ENCODE peak calls at places on chromosomes 5 and 9, in ten cellular contexts. U is sigmoid colon, Z is ovary, Y is SK-N-SH, M is A549, Q is HepG2, H is transverse colon, V is stomach, I is H1, K is suprapubic skin. W is an unnamed sample.

GRCh38 chr9:2962471-2963172 is 118.7 kb upstream of the PUM3 start:
- DNase-seq in U (no peak), Z (no peak), Y (no peak), M (no peak), Q (no peak), H (no peak), V (no peak), I (no peak), K (no peak), W (no peak)

GRCh38 chr9:132037470-132037869 is 42.2 kb downstream of the MED27 start:
- DNase-seq in U (no peak), Z (no peak), Y (no peak), M (no peak), Q (no peak), H (no peak), V (no peak), I (no peak), K (no peak), W (no peak)

GRCh38 chr5:68489556-68489955 is 274.0 kb downstream of the PIK3R1 start:
- DNase-seq in U (no peak), Z (no peak), Y (no peak), M (no peak), Q (no peak), H (no peak), V (no peak), I (no peak), K (no peak), W (no peak)

GRCh38 chr9:117704597-117704996 is 394 bp downstream of the TLR4 start:
- DNase-seq in U (no peak), Z (no peak), Y (no peak), M (no peak), Q (no peak), H (no peak), V (no peak), I (no peak), K (no peak), W (no peak)

GRCh38 chr9:135884328-135885035 is 22.9 kb downstream of the CAMSAP1 start:
- DNase-seq in U (no peak), Z (no peak), Y (no peak), M (peak), Q (peak), H (no peak), V (peak), I (no peak), K (no peak), W (no peak)

GRCh38 chr5:141245250-141245717 is at the start of gene PCDHB15:
- DNase-seq in U (no peak), Z (peak), Y (peak), M (peak), Q (peak), H (peak), V (no peak), I (peak), K (no peak), W (no peak)

GRCh38 chr9:136386018-136386417 is 12.5 kb upstream of the CARD9 start:
- DNase-seq in U (no peak), Z (no peak), Y (no peak), M (no peak), Q (no peak), H (no peak), V (no peak), I (no peak), K (no peak), W (no peak)

GRCh38 chr5:16791036-16791705 is 144.9 kb downstream of the MYO10 start:
- DNase-seq in U (no peak), Z (no peak), Y (peak), M (peak), Q (peak), H (no peak), V (no peak), I (no peak), K (no peak), W (no peak)

GRCh38 chr5:59768204-59769040 is 125.1 kb downstream of the PDE4D start:
- DNase-seq in U (peak), Z (peak), Y (peak), M (peak), Q (peak), H (peak), V (peak), I (peak), K (no peak), W (peak)

GRCh38 chr5:32233696-32234447 is 59.8 kb upstream of the GOLPH3 start:
- DNase-seq in U (no peak), Z (peak), Y (no peak), M (peak), Q (peak), H (no peak), V (peak), I (no peak), K (peak), W (peak)

GRCh38 chr5:132283423-132284043 is 10.7 kb upstream of the SLC22A4 start:
- DNase-seq in U (no peak), Z (no peak), Y (peak), M (peak), Q (peak), H (no peak), V (peak), I (peak), K (no peak), W (no peak)

GRCh38 chr5:64632251-64632650 is 58.1 kb upstream of the SHISAL2B start:
- DNase-seq in U (no peak), Z (no peak), Y (no peak), M (no peak), Q (no peak), H (no peak), V (no peak), I (no peak), K (no peak), W (no peak)

GRCh38 chr5:174794941-174795672 is 70.7 kb downstream of the MSX2 start:
- DNase-seq in U (no peak), Z (no peak), Y (no peak), M (no peak), Q (no peak), H (no peak), V (no peak), I (no peak), K (no peak), W (no peak)

GRCh38 chr5:151205411-151205810 is 18.5 kb downstream of the CCDC69 start:
- DNase-seq in U (no peak), Z (no peak), Y (no peak), M (no peak), Q (no peak), H (no peak), V (no peak), I (no peak), K (peak), W (no peak)

GRCh38 chr5:127757576-127757975 is 54.4 kb downstream of the CCDC192 start:
- DNase-seq in U (no peak), Z (no peak), Y (peak), M (peak), Q (no peak), H (peak), V (peak), I (no peak), K (no peak), W (no peak)

GRCh38 chr5:170603578-170604565 is 100.1 kb downstream of the KCNIP1 start:
- DNase-seq in U (peak), Z (peak), Y (peak), M (peak), Q (peak), H (peak), V (no peak), I (peak), K (no peak), W (peak)

GRCh38 chr5:109167586-109167985 is 242.2 kb downstream of the PJA2 start:
- DNase-seq in U (no peak), Z (no peak), Y (no peak), M (no peak), Q (no peak), H (no peak), V (no peak), I (no peak), K (no peak), W (no peak)

GRCh38 chr5:168793844-168794837 is 215.0 kb upstream of the PANK3 start:
- DNase-seq in U (peak), Z (peak), Y (no peak), M (peak), Q (peak), H (no peak), V (no peak), I (no peak), K (no peak), W (no peak)

GRCh38 chr9:112075009-112075378 is 100.1 kb downstream of the SUSD1 start:
- DNase-seq in U (no peak), Z (no peak), Y (no peak), M (no peak), Q (no peak), H (no peak), V (no peak), I (no peak), K (no peak), W (no peak)

GRCh38 chr5:114361724-114362196 is at the start of gene KCNN2:
- DNase-seq in U (peak), Z (peak), Y (peak), M (peak), Q (peak), H (peak), V (peak), I (no peak), K (peak), W (no peak)

GRCh38 chr9:17783227-17783626 is 204.4 kb downstream of the SH3GL2 start:
- DNase-seq in U (no peak), Z (no peak), Y (no peak), M (no peak), Q (no peak), H (no peak), V (no peak), I (no peak), K (no peak), W (no peak)

GRCh38 chr9:2163231-2163885 is 148.2 kb downstream of the SMARCA2 start:
- DNase-seq in U (no peak), Z (no peak), Y (no peak), M (no peak), Q (no peak), H (no peak), V (no peak), I (no peak), K (no peak), W (no peak)

GRCh38 chr9:134356496-134357470 is 30.5 kb downstream of the RXRA start:
- DNase-seq in U (no peak), Z (no peak), Y (peak), M (no peak), Q (no peak), H (peak), V (peak), I (no peak), K (no peak), W (no peak)

DNA sequence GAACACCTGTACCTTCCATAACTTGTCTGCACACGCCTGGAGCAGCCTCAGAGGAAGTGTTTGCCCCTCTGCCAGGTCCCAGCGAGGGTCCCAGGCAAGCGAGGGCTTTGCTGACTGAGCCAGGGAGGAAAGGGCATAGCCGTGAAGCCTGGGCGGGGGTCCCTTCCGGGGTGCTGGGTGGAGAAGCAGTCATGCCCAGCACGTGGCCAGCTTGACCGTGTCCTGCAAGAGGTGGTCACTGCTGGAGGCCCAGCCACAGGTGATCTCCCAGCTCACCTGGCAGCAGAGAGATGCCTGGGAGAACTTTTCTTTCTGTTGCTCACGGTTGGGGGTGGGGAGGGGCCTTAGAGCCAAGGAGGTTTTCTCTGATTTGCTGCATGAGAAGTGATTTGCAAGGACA is 195.3 kb downstream of the CACNA1B start:
- DNase-seq in U (no peak), Z (no peak), Y (peak), M (no peak), Q (no peak), H (no peak), V (peak), I (peak), K (no peak), W (no peak)
- TF ChIP-seq EP300 in U (no peak), Z (no peak), Y (no peak), M (no peak), Q (no peak), H (no peak), V (no peak), I (no peak), K (no peak), W (no peak)

GRCh38 chr5:95261369-95262175 is 23.3 kb downstream of the MCTP1 start:
- DNase-seq in U (no peak), Z (no peak), Y (no peak), M (peak), Q (peak), H (no peak), V (no peak), I (no peak), K (no peak), W (no peak)
- TF ChIP-seq EP300 in U (no peak), Z (no peak), Y (no peak), M (no peak), Q (no peak), H (no peak), V (no peak), I (no peak), K (no peak), W (peak)

DNA sequence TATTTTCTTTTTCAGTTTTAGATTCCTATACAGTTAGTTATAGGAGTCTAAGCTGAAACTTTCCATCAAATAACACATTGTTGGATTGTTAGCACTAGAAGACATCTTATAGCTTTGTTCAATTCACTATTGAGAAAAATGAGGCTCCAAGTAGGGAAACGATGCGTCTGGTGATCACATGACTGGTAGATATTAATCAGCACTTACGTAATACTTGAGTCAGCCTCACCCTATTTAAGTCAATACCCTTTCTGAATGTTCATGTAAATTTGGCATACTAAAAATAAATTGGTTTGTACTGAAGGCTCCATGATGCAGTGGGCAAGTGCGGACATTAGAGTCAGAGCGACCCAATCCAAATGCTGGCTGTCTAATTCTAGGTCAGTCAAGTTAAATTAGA is 406.8 kb upstream of the TLE4 start:
- DNase-seq in U (no peak), Z (no peak), Y (no peak), M (no peak), Q (no peak), H (no peak), V (no peak), I (no peak), K (no peak), W (no peak)
- TF ChIP-seq EP300 in U (no peak), Z (no peak), Y (no peak), M (no peak), Q (no peak), H (no peak), V (no peak), I (no peak), K (no peak), W (no peak)

GRCh38 chr9:121820286-121821005 is 169.0 kb downstream of the DAB2IP start:
- DNase-seq in U (no peak), Z (no peak), Y (no peak), M (no peak), Q (no peak), H (no peak), V (no peak), I (peak), K (no peak), W (no peak)
- TF ChIP-seq EP300 in U (no peak), Z (no peak), Y (no peak), M (no peak), Q (no peak), H (no peak), V (no peak), I (no peak), K (no peak), W (no peak)

GRCh38 chr5:137264041-137264440 is 235.1 kb downstream of the SPOCK1 start:
- DNase-seq in U (no peak), Z (no peak), Y (no peak), M (no peak), Q (no peak), H (no peak), V (no peak), I (no peak), K (no peak), W (no peak)
- TF ChIP-seq EP300 in U (no peak), Z (no peak), Y (no peak), M (no peak), Q (no peak), H (no peak), V (no peak), I (no peak), K (no peak), W (no peak)

GRCh38 chr9:128684325-128685021 is 4.5 kb upstream of the SET start:
- DNase-seq in U (peak), Z (peak), Y (no peak), M (peak), Q (peak), H (peak), V (peak), I (peak), K (peak), W (peak)
- TF ChIP-seq EP300 in U (no peak), Z (no peak), Y (no peak), M (no peak), Q (no peak), H (no peak), V (no peak), I (no peak), K (no peak), W (no peak)

GRCh38 chr9:75930766-75931311 is 40.4 kb downstream of the PCSK5 start:
- DNase-seq in U (no peak), Z (no peak), Y (no peak), M (no peak), Q (no peak), H (no peak), V (no peak), I (no peak), K (no peak), W (no peak)
- TF ChIP-seq EP300 in U (no peak), Z (no peak), Y (no peak), M (no peak), Q (no peak), H (no peak), V (no peak), I (no peak), K (no peak), W (no peak)

GRCh38 chr9:72300884-72301283 is 64.1 kb downstream of the ZFAND5 start:
- DNase-seq in U (no peak), Z (no peak), Y (no peak), M (no peak), Q (no peak), H (no peak), V (no peak), I (no peak), K (no peak), W (no peak)

GRCh38 chr9:72309366-72310133 is 55.5 kb downstream of the ZFAND5 start:
- DNase-seq in U (no peak), Z (no peak), Y (no peak), M (peak), Q (no peak), H (no peak), V (no peak), I (no peak), K (no peak), W (no peak)

GRCh38 chr9:72304538-72304937 is 60.5 kb downstream of the ZFAND5 start:
- DNase-seq in U (no peak), Z (no peak), Y (no peak), M (no peak), Q (no peak), H (no peak), V (no peak), I (no peak), K (no peak), W (no peak)

GRCh38 chr9:72306771-72307170 is 58.2 kb downstream of the ZFAND5 start:
- DNase-seq in U (no peak), Z (no peak), Y (no peak), M (no peak), Q (no peak), H (no peak), V (no peak), I (no peak), K (no peak), W (no peak)

DNA sequence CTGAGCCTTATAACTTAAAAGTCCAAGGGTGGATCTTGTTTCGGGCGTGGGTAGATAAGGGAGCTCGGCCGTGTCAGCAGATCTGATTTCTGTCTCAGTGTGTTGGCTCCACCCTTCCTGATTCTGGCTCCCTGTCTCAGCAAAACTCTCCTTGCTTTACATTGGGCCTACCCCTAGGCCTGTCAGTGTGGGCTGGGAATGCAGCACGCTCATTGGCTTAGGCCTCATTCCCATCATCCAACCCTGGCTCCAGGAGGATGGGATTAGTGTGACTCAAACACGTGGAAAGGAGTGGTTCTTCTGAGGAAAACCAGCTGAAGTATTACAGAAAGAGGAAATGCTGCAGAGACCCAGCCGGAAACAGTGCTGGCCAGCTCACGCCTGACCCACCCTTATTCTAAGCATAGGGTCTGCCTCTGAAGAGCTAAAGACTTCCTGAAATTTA is 59.9 kb downstream of the ZFAND5 start:
- DNase-seq in U (peak), Z (peak), Y (peak), M (peak), Q (peak), H (peak), V (peak), I (no peak), K (no peak), W (no peak)
- TF ChIP-seq EP300 in U (no peak), Z (no peak), Y (no peak), M (no peak), Q (no peak), H (no peak), V (no peak), I (no peak), K (no peak), W (peak)

GRCh38 chr9:37119907-37120839 is at the start of gene ZCCHC7:
- DNase-seq in U (peak), Z (peak), Y (peak), M (peak), Q (peak), H (peak), V (peak), I (peak), K (peak), W (peak)

GRCh38 chr9:37119360-37119759 is 1.0 kb upstream of the ZCCHC7 start:
- DNase-seq in U (no peak), Z (no peak), Y (no peak), M (no peak), Q (no peak), H (no peak), V (no peak), I (no peak), K (no peak), W (no peak)

GRCh38 chr9:37117956-37118355 is 2.4 kb upstream of the ZCCHC7 start:
- DNase-seq in U (no peak), Z (no peak), Y (no peak), M (no peak), Q (no peak), H (no peak), V (no peak), I (no peak), K (no peak), W (no peak)

GRCh38 chr9:37126214-37126788 is 5.9 kb downstream of the ZCCHC7 start:
- DNase-seq in U (no peak), Z (no peak), Y (no peak), M (no peak), Q (no peak), H (no peak), V (no peak), I (no peak), K (no peak), W (no peak)

GRCh38 chr9:37121881-37122280 is 1.5 kb downstream of the ZCCHC7 start:
- DNase-seq in U (no peak), Z (no peak), Y (no peak), M (no peak), Q (no peak), H (no peak), V (no peak), I (no peak), K (no peak), W (no peak)
- TF ChIP-seq EP300 in U (no peak), Z (no peak), Y (no peak), M (no peak), Q (no peak), H (no peak), V (no peak), I (no peak), K (no peak), W (no peak)